ENCODE peak calls at places on chromosomes 16 and 17, in seven cellular contexts. P is left lung; G is NCI-H510A treated with DMSO at 0.1 percent for 48 hours; W is stimulated activated CD8-positive, alpha-beta memory T cell treated with anti-CD3 and anti-CD28 coated beads, Interleukin-7, amount 100 ng/mL, for 1 hour; B is NCI-H1436; K is omental fat pad; J is NCI-H774. S is an unnamed sample.

GRCh38 chr17:51491416-51491815 is 231.1 kb downstream of the UTP18 start:
- DNase-seq in P (no peak), G (no peak), W (no peak), B (no peak), K (no peak), J (no peak), S (no peak)

GRCh38 chr17:19457830-19458271 is 46.8 kb downstream of the RNF112 start:
- DNase-seq in P (no peak), G (no peak), W (no peak), B (no peak), K (no peak), J (no peak), S (no peak)

GRCh38 chr17:31511176-31511540 is 119.7 kb downstream of the RAB11FIP4 start:
- DNase-seq in P (no peak), G (peak), W (no peak), B (no peak), K (no peak), J (peak), S (peak)

GRCh38 chr16:66382966-66383299 is 16.4 kb downstream of the CDH5 start:
- DNase-seq in P (no peak), G (peak), W (no peak), B (no peak), K (no peak), J (no peak), S (no peak)

GRCh38 chr17:36036240-36036639 is 18.5 kb upstream of the CCL23 start:
- DNase-seq in P (no peak), G (no peak), W (no peak), B (no peak), K (no peak), J (no peak), S (no peak)

GRCh38 chr16:17836868-17837602 is 366.3 kb upstream of the XYLT1 start:
- DNase-seq in P (no peak), G (no peak), W (no peak), B (no peak), K (no peak), J (no peak), S (no peak)

GRCh38 chr17:61825448-61826137 is 37.7 kb downstream of the BRIP1 start:
- DNase-seq in P (no peak), G (no peak), W (no peak), B (no peak), K (no peak), J (no peak), S (no peak)

GRCh38 chr17:691423-691822 is 23.2 kb downstream of the VPS53 start:
- DNase-seq in P (no peak), G (no peak), W (no peak), B (no peak), K (no peak), J (no peak), S (no peak)